ENCODE peak calls at places on chromosomes 2 and 18, in ten cellular contexts. V is stimulated activated CD8-positive, alpha-beta memory T cell treated with anti-CD3 and anti-CD28 coated beads, Interleukin-15, amount 100 ng/mL, for 4 hours; G is iris pigment epithelial cell; A is central memory CD4-positive, alpha-beta T cell; T is uterus; C is body of pancreas; X is fibroblast of pulmonary artery; K is nucleus accumbens; S is endothelial cell; L is adrenal gland. I is an unnamed sample.

GRCh38 chr18:56199580-56200320 is 438.6 kb downstream of the TXNL1 start:
- DNase-seq in V (no peak), G (no peak), A (no peak), T (no peak), C (no peak), X (peak; percentile 46), K (no peak), S (no peak), L (peak; percentile 15), I (no peak)

GRCh38 chr2:52054824-52055223 is 1022.9 kb upstream of the NRXN1 start:
- DNase-seq in V (no peak), G (no peak), A (no peak), T (no peak), C (no peak), X (no peak), K (no peak), S (no peak), L (no peak), I (no peak)

GRCh38 chr2:216810399-216811160 is 49.3 kb downstream of the TNP1 start:
- DNase-seq in V (no peak), G (no peak), A (no peak), T (no peak), C (no peak), X (no peak), K (no peak), S (no peak), L (no peak), I (peak; percentile 88)

GRCh38 chr2:26754972-26755670 is 9.0 kb upstream of the SLC35F6 start:
- DNase-seq in V (no peak), G (no peak), A (no peak), T (no peak), C (no peak), X (no peak), K (no peak), S (no peak), L (no peak), I (no peak)

GRCh38 chr18:49668583-49669290 is 106.9 kb downstream of the LIPG start:
- DNase-seq in V (no peak), G (peak; percentile 24), A (no peak), T (peak; percentile 42), C (peak; percentile 25), X (peak; percentile 90), K (no peak), S (no peak), L (peak; percentile 3), I (no peak)

GRCh38 chr2:6932206-6932605 is 15.0 kb downstream of the RNF144A start:
- DNase-seq in V (no peak), G (no peak), A (no peak), T (no peak), C (no peak), X (no peak), K (no peak), S (no peak), L (no peak), I (no peak)

GRCh38 chr18:48672671-48673340 is 134.0 kb downstream of the CTIF start:
- DNase-seq in V (no peak), G (no peak), A (no peak), T (no peak), C (no peak), X (no peak), K (no peak), S (no peak), L (no peak), I (no peak)

GRCh38 chr2:223226264-223226663 is 174.3 kb downstream of the KCNE4 start:
- DNase-seq in V (no peak), G (no peak), A (no peak), T (no peak), C (no peak), X (no peak), K (no peak), S (no peak), L (no peak), I (no peak)

GRCh38 chr2:176088937-176089842 is 3.3 kb upstream of the HOXD13 start:
- DNase-seq in V (no peak), G (no peak), A (no peak), T (no peak), C (no peak), X (no peak), K (no peak), S (no peak), L (no peak), I (no peak)

GRCh38 chr2:20411361-20411894 is 35.4 kb upstream of the RHOB start:
- DNase-seq in V (peak; percentile 51), G (peak; percentile 86), A (peak; percentile 57), T (peak; percentile 73), C (peak; percentile 91), X (peak; percentile 87), K (peak; percentile 22), S (peak; percentile 72), L (peak; percentile 90), I (peak; percentile 89)

I was measured in psoas muscle.